ENCODE peak calls at places on chromosome 9, in eight cellular contexts. J, F, E, P, M, D, Z and T are unnamed samples.
A peak's percentile ranks its signal among the peaks of the same experiment; 100 is the strongest.

GRCh38 chr9:93670208-93671029 is 94.0 kb downstream of the PHF2 start:
- DNase-seq in J (no peak), F (peak; percentile 75), E (no peak), P (no peak), M (no peak), D (no peak), Z (no peak), T (no peak)

GRCh38 chr9:134171316-134172197 is 7.2 kb upstream of the RNU6ATAC start:
- DNase-seq in J (no peak), F (peak; percentile 64), E (no peak), P (no peak), M (peak; percentile 45), D (no peak), Z (no peak), T (no peak)

GRCh38 chr9:21681641-21682040 is 120.8 kb upstream of the MTAP start:
- DNase-seq in J (no peak), F (no peak), E (no peak), P (no peak), M (peak; percentile 78), D (no peak), Z (no peak), T (peak; percentile 82)

GRCh38 chr9:106964329-106964728 is 101.4 kb downstream of the ZNF462 start:
- DNase-seq in J (no peak), F (no peak), E (no peak), P (no peak), M (no peak), D (no peak), Z (no peak), T (no peak)

GRCh38 chr9:112207451-112207850 is 32.4 kb upstream of the SUSD1 start:
- DNase-seq in J (no peak), F (no peak), E (no peak), P (no peak), M (no peak), D (no peak), Z (no peak), T (no peak)

GRCh38 chr9:69746859-69747560 is 12.8 kb downstream of the PTAR1 start:
- DNase-seq in J (no peak), F (no peak), E (no peak), P (no peak), M (no peak), D (no peak), Z (no peak), T (no peak)

GRCh38 chr9:73573235-73573634 is 421.6 kb downstream of the ANXA1 start:
- DNase-seq in J (no peak), F (no peak), E (peak; percentile 88), P (no peak), M (no peak), D (peak; percentile 83), Z (no peak), T (no peak)

GRCh38 chr9:110183208-110184145 is 24.5 kb downstream of the C9orf152 start:
- DNase-seq in J (peak; percentile 13), F (peak; percentile 60), E (peak; percentile 52), P (peak; percentile 25), M (peak; percentile 29), D (peak; percentile 60), Z (peak; percentile 51), T (no peak)

GRCh38 chr9:128771094-128771721 is 519 bp downstream of the ZER1 start:
- DNase-seq in J (no peak), F (peak; percentile 55), E (peak; percentile 14), P (no peak), M (no peak), D (no peak), Z (no peak), T (no peak)

GRCh38 chr9:9412241-9412640 is 1200.6 kb downstream of the PTPRD start:
- DNase-seq in J (no peak), F (no peak), E (no peak), P (no peak), M (no peak), D (no peak), Z (peak; percentile 11), T (no peak)

GRCh38 chr9:26346942-26347477 is 545.6 kb downstream of the CAAP1 start:
- DNase-seq in J (no peak), F (no peak), E (no peak), P (no peak), M (no peak), D (no peak), Z (no peak), T (no peak)